ENCODE peak calls at places on chromosomes 13 and 19, in ten cellular contexts. B is cardiac muscle cell, I is OCI-LY7, R is body of pancreas, T is SK-N-SH, N is AG09309, G is psoas muscle, V is progenitor cell of endocrine pancreas, U is RWPE1, Z is left lung. Y is an unnamed sample.

GRCh38 chr13:43285891-43286602 is 262.7 kb downstream of the DNAJC15 start:
- DNase-seq in Z (no peak), N (no peak), I (no peak), B (no peak), T (no peak), U (no peak), R (no peak), V (no peak), G (peak), Y (no peak)

GRCh38 chr13:94925263-94925662 is 212.9 kb upstream of the SOX21 start:
- DNase-seq in G (no peak), N (no peak), Z (no peak), B (no peak), T (no peak), R (no peak), V (no peak), U (no peak), I (no peak), Y (no peak)

GRCh38 chr13:99218969-99219368 is 18.3 kb downstream of the UBAC2 start:
- DNase-seq in Z (no peak), V (no peak), T (no peak), I (no peak), B (no peak), N (no peak), G (no peak), U (no peak), R (no peak), Y (peak)

GRCh38 chr13:105984236-105984635 is 551.2 kb downstream of the EFNB2 start:
- DNase-seq in T (no peak), Z (no peak), G (no peak), B (no peak), U (no peak), N (no peak), V (no peak), R (no peak), I (no peak), Y (no peak)

GRCh38 chr13:114059946-114060860 is 72.2 kb downstream of the RASA3 start:
- DNase-seq in B (no peak), T (no peak), I (no peak), V (no peak), Z (no peak), U (no peak), N (no peak), G (peak), R (no peak), Y (no peak)

GRCh38 chr13:102643656-102644055 is 46.9 kb downstream of the TPP2 start:
- DNase-seq in N (no peak), Z (no peak), R (no peak), U (no peak), T (no peak), G (no peak), B (no peak), I (no peak), V (no peak), Y (no peak)

GRCh38 chr13:105991622-105992254 is 543.7 kb downstream of the EFNB2 start:
- DNase-seq in T (no peak), G (no peak), U (peak), R (peak), Z (no peak), I (no peak), V (no peak), B (peak), N (peak), Y (no peak)

GRCh38 chr13:40677064-40677463 is 10.6 kb upstream of the FOXO1 start:
- DNase-seq in I (no peak), U (no peak), G (no peak), T (no peak), R (no peak), N (no peak), B (no peak), V (no peak), Z (no peak), Y (no peak)

GRCh38 chr13:28628250-28628649 is 30.7 kb upstream of the POMP start:
- DNase-seq in Z (no peak), V (no peak), R (no peak), B (no peak), G (no peak), T (no peak), U (no peak), N (no peak), I (no peak), Y (no peak)

GRCh38 chr13:50319603-50320296 is 304.5 kb downstream of the KCNRG start:
- DNase-seq in Z (no peak), I (no peak), U (no peak), T (no peak), V (no peak), N (peak), B (peak), R (no peak), G (no peak), Y (no peak)

GRCh38 chr13:76992548-76993001 is 694 bp downstream of the CLN5 start:
- DNase-seq in G (no peak), V (no peak), U (no peak), I (peak), Z (peak), T (peak), R (peak), N (no peak), B (peak), Y (no peak)

GRCh38 chr13:112814905-112815585 is 125.2 kb downstream of the ATP11A start:
- DNase-seq in B (peak), Z (peak), R (no peak), N (no peak), I (no peak), V (no peak), U (no peak), G (no peak), T (no peak), Y (no peak)

GRCh38 chr13:73776137-73776785 is 357.9 kb downstream of the KLF12 start:
- DNase-seq in U (no peak), Z (no peak), G (no peak), B (no peak), V (no peak), I (no peak), T (no peak), N (no peak), R (no peak), Y (no peak)

GRCh38 chr13:114047358-114047881 is 73.5 kb upstream of the C13orf46 start:
- DNase-seq in U (no peak), B (no peak), N (no peak), G (no peak), I (no peak), V (no peak), Z (no peak), T (no peak), R (no peak), Y (no peak)

GRCh38 chr19:1474011-1474764 is 4.8 kb downstream of the C19orf25 start:
- DNase-seq in B (no peak), U (no peak), T (peak), I (no peak), N (no peak), Z (no peak), V (no peak), G (peak), R (no peak), Y (no peak)

GRCh38 chr19:34500656-34501120 is 19.1 kb downstream of the WTIP start:
- DNase-seq in B (no peak), N (no peak), I (no peak), Z (peak), V (no peak), T (no peak), R (no peak), U (no peak), G (no peak), Y (no peak)

GRCh38 chr13:21747456-21747855 is 76.6 kb downstream of the FGF9 start:
- DNase-seq in T (no peak), N (no peak), I (no peak), V (no peak), U (no peak), G (no peak), R (no peak), Z (no peak), B (no peak), Y (no peak)

GRCh38 chr19:9917322-9917721 is 19.0 kb downstream of the OLFM2 start:
- DNase-seq in Z (no peak), T (peak), R (peak), G (no peak), N (no peak), V (no peak), U (peak), I (peak), B (peak), Y (no peak)

GRCh38 chr19:58498316-58499020 is 13.3 kb downstream of the SLC27A5 start:
- DNase-seq in U (no peak), V (no peak), B (no peak), N (no peak), T (no peak), I (no peak), Z (no peak), R (peak), G (peak), Y (no peak)

GRCh38 chr13:41973247-41973741 is 12.4 kb upstream of the VWA8 start:
- DNase-seq in Z (no peak), T (no peak), G (no peak), R (no peak), V (no peak), B (no peak), N (no peak), U (no peak), I (no peak), Y (no peak)

GRCh38 chr13:21015284-21015683 is 46.1 kb downstream of the LATS2 start:
- DNase-seq in R (no peak), T (no peak), G (no peak), U (no peak), V (no peak), I (no peak), B (peak), Z (no peak), N (no peak), Y (no peak)

GRCh38 chr13:107865643-107866006 is 349.7 kb downstream of the LIG4 start:
- DNase-seq in Z (no peak), G (no peak), U (no peak), I (no peak), V (no peak), B (peak), T (no peak), R (no peak), N (no peak), Y (no peak)

GRCh38 chr13:98372886-98373285 is 195.8 kb upstream of the RNF113B start:
- DNase-seq in T (no peak), N (no peak), V (no peak), Z (no peak), U (no peak), R (no peak), I (no peak), G (peak), B (peak), Y (no peak)

GRCh38 chr13:37029617-37030016 is 29.0 kb downstream of the EXOSC8 start:
- DNase-seq in R (no peak), B (no peak), U (no peak), Z (no peak), G (no peak), I (no peak), N (peak), T (peak), V (no peak), Y (no peak)

GRCh38 chr13:110156186-110157065 is 150.5 kb downstream of the COL4A1 start:
- DNase-seq in Z (no peak), U (no peak), I (no peak), R (no peak), N (no peak), T (no peak), V (no peak), B (no peak), G (no peak), Y (no peak)

GRCh38 chr13:90627813-90628212 is 719.7 kb upstream of the MIR17HG start:
- DNase-seq in R (no peak), N (no peak), G (no peak), Z (no peak), B (no peak), U (no peak), T (no peak), I (no peak), V (no peak), Y (no peak)

GRCh38 chr19:1671716-1672037 is 19.3 kb upstream of the TCF3 start:
- DNase-seq in G (no peak), Z (no peak), U (no peak), B (no peak), T (no peak), I (peak), V (no peak), R (no peak), N (no peak), Y (no peak)

GRCh38 chr13:112744306-112745021 is 54.6 kb downstream of the ATP11A start:
- DNase-seq in G (no peak), B (peak), N (no peak), U (no peak), Z (no peak), I (no peak), R (no peak), T (no peak), V (no peak), Y (no peak)

GRCh38 chr13:69556540-69557196 is 551.0 kb upstream of the ATXN8OS start:
- DNase-seq in B (no peak), N (no peak), T (no peak), R (no peak), Z (no peak), G (no peak), U (no peak), V (no peak), I (no peak), Y (no peak)

GRCh38 chr13:35714588-35714987 is 238.1 kb upstream of the MAB21L1 start:
- DNase-seq in U (no peak), I (no peak), B (no peak), G (peak), V (no peak), Z (no peak), N (no peak), R (no peak), T (peak), Y (no peak)

GRCh38 chr13:114067381-114067885 is 65.0 kb downstream of the RASA3 start:
- DNase-seq in U (no peak), R (no peak), Z (peak), V (no peak), B (peak), I (peak), T (no peak), N (no peak), G (no peak), Y (no peak)

GRCh38 chr13:31885994-31886393 is 145.6 kb upstream of the FRY start:
- DNase-seq in N (no peak), I (no peak), V (no peak), B (peak), R (no peak), Z (no peak), T (peak), U (no peak), G (no peak), Y (no peak)

GRCh38 chr19:56147307-56147706 is 6.2 kb downstream of the ZNF444 start:
- DNase-seq in U (no peak), R (no peak), T (no peak), Z (no peak), V (no peak), B (no peak), N (no peak), I (no peak), G (no peak), Y (no peak)

GRCh38 chr13:43232866-43233265 is 209.5 kb downstream of the DNAJC15 start:
- DNase-seq in R (no peak), N (peak), I (no peak), V (no peak), B (peak), T (no peak), U (peak), Z (no peak), G (no peak), Y (no peak)

GRCh38 chr13:24341439-24341838 is 32.1 kb downstream of the C1QTNF9 start:
- DNase-seq in N (no peak), R (no peak), U (no peak), I (no peak), T (no peak), G (no peak), V (no peak), B (no peak), Z (no peak), Y (no peak)

DNA sequence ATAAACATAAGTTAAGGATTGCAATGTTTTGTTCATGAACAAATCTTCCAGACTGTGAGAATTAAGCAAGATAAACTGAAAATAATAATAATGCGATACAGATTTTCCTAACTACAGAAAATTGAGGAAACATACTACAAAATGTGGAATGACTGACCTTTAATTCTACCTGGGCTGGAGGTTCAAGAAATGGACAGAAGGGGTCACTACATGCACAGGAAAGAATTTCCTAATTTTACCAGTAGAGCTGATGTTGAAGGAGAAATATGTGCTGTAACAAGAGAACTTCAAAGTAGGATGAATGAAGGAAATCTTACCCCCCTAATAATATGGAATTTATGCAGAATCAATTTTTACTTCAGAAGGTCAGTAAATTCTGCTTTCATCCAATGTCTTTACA is 62.3 kb downstream of the ZNF627 start:
- DNase-seq in V (no peak), G (no peak), T (peak), R (no peak), Z (no peak), N (no peak), I (peak), B (peak), U (peak), Y (no peak)
- TF ChIP-seq CTCF in V (peak), G (no peak), T (peak), R (peak), Z (peak), N (peak), I (peak), B (peak), U (no peak), Y (no peak)

GRCh38 chr19:7199613-7200533 is 94.3 kb downstream of the INSR start:
- DNase-seq in V (no peak), Z (no peak), U (no peak), R (peak), T (no peak), N (no peak), I (peak), B (no peak), G (no peak), Y (no peak)

GRCh38 chr19:7196721-7197168 is 97.5 kb downstream of the INSR start:
- DNase-seq in G (peak), B (peak), T (no peak), I (no peak), U (no peak), V (no peak), Z (peak), N (no peak), R (peak), Y (no peak)

GRCh38 chr19:7200739-7201138 is 93.5 kb downstream of the INSR start:
- DNase-seq in I (no peak), V (no peak), Z (no peak), G (no peak), B (no peak), N (no peak), T (no peak), U (no peak), R (no peak), Y (no peak)

GRCh38 chr19:7197169-7197759 is 97.0 kb downstream of the INSR start:
- DNase-seq in N (peak), Z (peak), R (peak), T (peak), I (peak), B (peak), V (peak), U (peak), G (peak), Y (peak)

DNA sequence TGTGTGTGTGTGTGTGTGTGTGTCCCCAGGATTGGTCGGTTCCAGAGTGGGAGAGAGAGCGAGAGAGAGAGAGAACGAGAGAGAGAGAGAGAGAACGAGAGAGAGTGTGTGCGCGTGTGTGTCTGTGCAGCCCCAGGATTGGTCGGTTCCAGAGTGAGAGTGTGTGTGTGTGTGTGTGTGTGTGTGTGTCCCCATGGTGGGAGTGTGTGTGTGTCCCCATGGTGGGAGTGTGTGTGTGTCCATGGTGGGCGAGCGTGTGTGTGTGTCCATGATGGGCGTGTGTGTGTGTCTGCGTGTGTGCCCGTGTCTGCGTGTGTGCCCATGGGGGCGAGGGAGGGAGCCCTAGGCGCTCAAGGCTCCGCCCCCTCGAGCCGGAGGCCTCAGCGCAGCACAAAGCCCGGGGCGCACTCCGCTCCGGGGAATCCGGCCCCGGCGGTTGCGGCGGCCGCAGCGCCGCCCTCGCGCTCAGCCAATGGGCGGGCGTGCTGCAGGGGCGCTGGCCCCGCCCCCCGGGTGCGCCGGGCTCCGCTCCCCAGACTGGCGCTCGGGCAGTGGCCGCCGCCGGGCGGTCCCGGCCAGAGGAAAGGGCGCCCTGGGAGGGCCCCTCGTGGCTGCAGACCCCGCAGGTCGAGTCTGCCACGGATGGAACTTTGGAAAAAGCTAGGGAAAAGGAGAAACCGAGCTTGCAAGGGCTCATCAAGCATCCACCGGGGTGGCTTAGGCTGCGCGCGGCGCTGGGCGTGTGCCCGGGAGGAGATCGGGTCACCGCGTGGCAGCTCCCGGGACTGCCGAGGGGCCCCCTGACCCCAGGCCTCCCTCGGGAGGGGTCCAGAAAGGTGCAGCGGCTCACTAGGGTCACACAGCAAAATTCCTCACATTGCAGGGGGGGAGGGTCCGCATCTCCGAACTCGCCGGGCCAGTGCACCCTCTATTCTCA is 96.2 kb downstream of the INSR start:
- DNase-seq in R (peak), U (peak), G (peak), Z (peak), V (peak), B (peak), T (peak), N (peak), I (peak), Y (peak)
- TF ChIP-seq CTCF in R (peak), U (no peak), G (peak), Z (peak), V (peak), B (peak), T (peak), N (no peak), I (no peak), Y (no peak)

DNA sequence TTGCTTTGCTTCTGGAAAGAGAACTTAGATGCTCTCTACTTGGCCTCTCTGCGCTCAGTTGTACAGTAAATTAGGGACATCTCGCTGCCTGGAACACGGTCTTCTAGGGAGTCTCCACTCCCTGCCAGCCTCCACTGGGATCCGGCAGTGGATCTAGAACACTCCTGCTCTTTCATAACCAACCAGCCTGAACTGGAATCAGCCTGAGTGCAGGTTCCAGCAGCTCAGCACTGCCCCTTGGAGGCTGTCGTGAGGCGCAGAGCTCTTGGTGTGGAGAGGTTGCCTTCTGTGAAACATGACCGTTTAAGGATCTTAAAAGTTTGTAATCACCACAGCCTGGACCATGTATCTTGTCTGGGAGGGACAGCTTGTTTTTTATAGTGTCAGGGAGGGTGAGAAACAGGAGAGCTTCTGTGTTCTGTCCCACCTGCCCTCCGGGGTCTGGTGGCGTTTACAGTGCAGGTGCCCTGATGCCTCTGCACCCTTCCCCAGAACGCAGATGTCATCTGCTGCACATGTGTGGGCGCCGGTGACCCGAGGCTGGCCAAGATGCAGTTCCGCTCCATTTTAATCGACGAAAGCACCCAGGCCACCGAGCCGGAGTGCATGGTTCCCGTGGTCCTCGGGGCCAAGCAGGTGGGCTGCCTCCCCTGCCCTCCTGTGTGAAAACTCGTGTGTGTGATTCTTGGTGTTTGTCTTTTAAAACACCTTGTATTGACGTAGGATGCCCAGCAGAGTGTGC is 24.8 kb downstream of the UPF1 start:
- DNase-seq in T (peak), N (no peak), V (no peak), Z (no peak), G (no peak), R (no peak), U (peak), B (peak), I (no peak), Y (no peak)
- TF ChIP-seq CTCF in T (peak), N (peak), V (peak), Z (no peak), G (peak), R (no peak), U (peak), B (peak), I (peak), Y (no peak)

DNA sequence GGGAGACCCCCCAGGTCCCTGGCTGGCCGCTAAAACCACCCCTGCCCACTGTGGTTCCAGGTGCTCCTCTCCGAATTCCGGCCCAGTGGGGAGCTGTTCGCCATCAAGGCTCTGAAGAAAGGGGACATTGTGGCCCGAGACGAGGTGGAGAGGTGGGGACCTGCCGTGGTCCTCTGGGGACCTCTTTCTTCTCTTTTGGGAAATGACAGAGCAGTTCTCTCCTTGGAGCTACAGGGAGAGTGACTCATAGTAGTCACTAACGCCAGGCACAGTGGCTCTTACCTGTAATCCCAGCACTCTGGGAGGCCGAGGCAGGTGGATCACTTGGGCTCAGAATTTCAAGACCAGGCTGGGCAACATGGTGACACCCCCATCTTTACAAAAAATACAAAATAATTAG is 7.3 kb downstream of the PTGER1 start:
- DNase-seq in N (no peak), B (no peak), V (no peak), I (no peak), T (no peak), R (no peak), Z (no peak), U (no peak), G (no peak), Y (no peak)
- TF ChIP-seq CTCF in N (peak), B (no peak), V (no peak), I (no peak), T (peak), R (no peak), Z (no peak), U (no peak), G (no peak), Y (no peak)